ENCODE peak calls at places on chromosome 13, in four cellular contexts. E is trophoblast cell, H is H9, U is neuronal stem cell. A is an unnamed sample.

GRCh38 chr13:85386424-85386823 is 412.8 kb downstream of the SLITRK6 start:
- DNase-seq in H (no peak), E (no peak), U (peak), A (peak)

GRCh38 chr13:39056018-39056417 is 17.8 kb downstream of the NHLRC3 start:
- DNase-seq in E (no peak), U (no peak), H (no peak), A (no peak)

GRCh38 chr13:48859168-48860105 is 116.3 kb upstream of the FNDC3A start:
- DNase-seq in U (no peak), E (peak), H (peak), A (peak)

GRCh38 chr13:29523199-29523931 is 72.1 kb downstream of the SLC7A1 start:
- DNase-seq in E (no peak), H (no peak), U (no peak), A (no peak)

GRCh38 chr13:27161980-27162379 is 9.6 kb downstream of the USP12 start:
- DNase-seq in U (no peak), H (no peak), E (no peak), A (no peak)

GRCh38 chr13:85709072-85709471 is 90.1 kb downstream of the SLITRK6 start:
- DNase-seq in U (no peak), H (no peak), E (no peak), A (no peak)

GRCh38 chr13:30587231-30587630 is 30.5 kb upstream of the USPL1 start:
- DNase-seq in H (no peak), E (no peak), U (no peak), A (no peak)

GRCh38 chr13:40547545-40548322 is 118.7 kb downstream of the FOXO1 start:
- DNase-seq in E (no peak), H (no peak), U (no peak), A (no peak)

GRCh38 chr13:87680298-87680697 is 9.1 kb downstream of the SLITRK5 start:
- DNase-seq in U (no peak), E (no peak), H (no peak), A (peak)

GRCh38 chr13:19864018-19864338 is 529 bp upstream of the ZMYM5 start:
- DNase-seq in U (peak), E (peak), H (no peak), A (peak)

GRCh38 chr13:41344358-41344757 is 33.3 kb downstream of the NAA16 start:
- DNase-seq in E (no peak), U (no peak), H (no peak), A (peak)

GRCh38 chr13:23960566-23961156 is 63.4 kb upstream of the C1QTNF9B start:
- DNase-seq in E (peak), U (peak), H (no peak), A (peak)

GRCh38 chr13:40653558-40654318 is 12.7 kb downstream of the FOXO1 start:
- DNase-seq in E (no peak), H (no peak), U (no peak), A (peak)

GRCh38 chr13:100097821-100098220 is 8.9 kb downstream of the PCCA start:
- DNase-seq in E (no peak), U (no peak), H (no peak), A (no peak)

GRCh38 chr13:22325761-22326160 is 654.9 kb downstream of the FGF9 start:
- DNase-seq in E (no peak), H (peak), U (no peak), A (peak)

GRCh38 chr13:75836441-75836840 is 200.3 kb downstream of the LMO7 start:
- DNase-seq in E (peak), U (no peak), H (no peak), A (no peak)

GRCh38 chr13:35283856-35284255 is 192.6 kb downstream of the MAB21L1 start:
- DNase-seq in U (no peak), E (no peak), H (no peak), A (no peak)

GRCh38 chr13:32585625-32586021 is 629 bp upstream of the PDS5B start:
- DNase-seq in U (peak), H (peak), E (peak), A (peak)

GRCh38 chr13:46571941-46572340 is 19.0 kb downstream of the LRCH1 start:
- DNase-seq in U (no peak), E (no peak), H (no peak), A (no peak)

GRCh38 chr13:41428155-41428554 is 29.2 kb upstream of the RGCC start:
- DNase-seq in U (peak), H (peak), E (no peak), A (peak)

GRCh38 chr13:77919351-77920294 is 992 bp upstream of the EDNRB start:
- DNase-seq in U (peak), H (peak), E (no peak), A (peak)

DNA sequence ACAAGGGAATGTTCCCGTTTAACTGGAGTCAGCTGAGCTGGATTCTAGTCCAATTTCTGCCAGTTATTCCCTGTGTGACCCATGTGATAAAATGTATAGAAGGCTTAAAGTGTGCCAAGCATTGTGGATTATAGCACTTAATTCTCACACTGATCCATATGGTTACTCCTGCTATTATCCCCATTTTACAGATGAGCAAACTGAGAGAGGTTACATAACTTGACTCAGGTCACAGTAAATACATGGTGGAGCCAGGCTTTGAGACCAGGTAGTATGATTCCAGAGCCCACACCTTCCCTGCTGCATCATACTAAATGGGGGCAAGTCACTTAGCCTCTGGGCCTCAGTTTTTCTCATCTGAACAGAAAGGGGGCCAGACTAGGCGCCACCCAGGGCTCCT is 2.0 kb upstream of the DHRS12 start:
- DNase-seq in H (no peak), U (no peak), E (no peak), A (no peak)
- H3K27ac ChIP-seq in H (no peak), U (no peak), E (no peak), A (no peak)

GRCh38 chr13:52092087-52092486 is 36.8 kb downstream of the NEK5 start:
- DNase-seq in E (no peak), H (no peak), U (no peak), A (no peak)
- H2AK5ac ChIP-seq in E (no peak), H (no peak), U (no peak), A (no peak)

DNA sequence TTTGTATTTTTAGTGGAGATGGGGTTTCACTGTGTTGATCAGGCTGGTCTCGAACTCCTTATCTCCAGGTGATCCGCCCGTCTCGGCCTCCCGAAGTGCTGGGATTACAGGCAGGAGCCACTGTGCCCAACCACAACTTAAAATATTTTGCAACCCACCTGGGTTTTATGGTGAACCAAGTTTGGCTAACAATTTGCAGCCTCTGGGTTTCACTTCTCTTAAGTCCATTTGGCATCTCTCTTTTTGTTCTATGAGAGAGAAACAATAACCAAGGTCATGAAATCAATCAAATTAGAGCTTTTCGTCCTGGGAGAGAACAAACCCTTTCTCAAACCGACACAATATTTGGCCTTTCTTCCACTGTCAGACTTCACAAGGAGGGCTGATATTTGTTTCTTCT is 5.6 kb upstream of the SMAD9 start:
- DNase-seq in H (no peak), U (no peak), E (no peak), A (no peak)
- H3K27ac ChIP-seq in H (no peak), U (no peak), E (no peak), A (no peak)

GRCh38 chr13:110817143-110817542 is 97.7 kb downstream of the ANKRD10 start:
- DNase-seq in H (no peak), U (no peak), E (no peak), A (no peak)

GRCh38 chr13:110816500-110816899 is 98.4 kb downstream of the ANKRD10 start:
- DNase-seq in H (no peak), U (no peak), E (no peak), A (no peak)

GRCh38 chr13:110819203-110820014 is 95.5 kb downstream of the ANKRD10 start:
- DNase-seq in U (peak), H (peak), E (peak), A (peak)

GRCh38 chr13:110818747-110819146 is 96.1 kb downstream of the ANKRD10 start:
- DNase-seq in H (no peak), E (no peak), U (no peak), A (no peak)

GRCh38 chr13:110820311-110820710 is 94.6 kb downstream of the ANKRD10 start:
- DNase-seq in H (no peak), E (no peak), U (no peak), A (no peak)
- H2AK5ac ChIP-seq in H (no peak), E (no peak), U (peak), A (no peak)

DNA sequence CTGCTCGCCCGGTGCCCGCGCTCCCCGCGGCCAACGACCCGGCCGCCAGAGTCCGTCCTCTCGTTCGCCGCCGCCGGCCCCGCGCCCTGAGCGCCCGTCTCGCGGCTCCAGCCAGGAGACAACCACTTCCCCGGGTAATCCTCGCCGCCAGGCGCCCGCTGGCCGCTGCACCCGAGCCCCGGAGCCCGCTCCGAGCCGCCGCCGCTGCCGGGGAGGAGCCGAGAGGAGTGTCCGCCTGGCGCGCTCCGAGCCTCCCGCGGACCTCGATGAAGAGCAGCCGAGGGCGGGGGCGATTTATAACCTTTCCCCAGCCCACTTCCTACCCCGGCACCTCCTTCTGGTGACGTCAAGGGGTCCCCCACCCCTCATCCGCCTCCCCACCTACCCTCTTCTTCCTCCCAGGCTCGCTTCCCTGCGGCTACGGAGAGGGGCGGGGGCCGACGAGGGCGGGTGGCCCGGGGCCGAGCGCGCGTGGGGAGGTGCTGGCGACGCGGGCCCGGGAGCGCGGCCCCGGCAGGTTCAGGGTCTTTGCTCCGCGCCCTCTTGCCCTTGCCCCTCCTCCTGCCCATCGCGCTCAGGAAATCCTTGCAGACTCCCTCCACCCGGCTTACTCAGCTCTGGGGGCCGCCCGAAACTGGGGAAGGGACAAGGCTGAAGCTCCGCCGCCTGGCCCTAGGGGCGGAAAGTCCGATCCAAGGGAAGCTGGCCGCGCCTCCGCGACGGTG is at the start of gene FLT1:
- DNase-seq in H (peak), E (peak), U (peak), A (peak)
- H3K27ac ChIP-seq in H (no peak), E (peak), U (no peak), A (no peak)

A was measured in mesendoderm.